ENCODE peak calls at places on chromosome 12, in four cellular contexts. G is mucosa of descending colon, H is glomerular endothelial cell, R is sciatic nerve. Y is an unnamed sample.

GRCh38 chr12:120381752-120382419 is 12.9 kb upstream of the MSI1 start:
- DNase-seq in G (no peak), H (no peak), R (no peak), Y (no peak)

GRCh38 chr12:64678248-64678647 is 68.0 kb downstream of the RASSF3 start:
- DNase-seq in G (no peak), R (no peak), H (no peak), Y (no peak)

GRCh38 chr12:100141998-100142850 is 450 bp downstream of the BLTP3B start:
- DNase-seq in G (peak; percentile 69), H (no peak), R (peak; percentile 69), Y (peak; percentile 75)

GRCh38 chr12:68943848-68944247 is 10.9 kb upstream of the CPM start:
- DNase-seq in R (no peak), H (no peak), G (no peak), Y (no peak)

GRCh38 chr12:4579305-4580097 is 17.5 kb downstream of the DYRK4 start:
- DNase-seq in R (no peak), H (no peak), G (no peak), Y (no peak)

GRCh38 chr12:116053479-116054195 is 223.9 kb downstream of the MED13L start:
- DNase-seq in H (no peak), G (no peak), R (no peak), Y (no peak)

GRCh38 chr12:111445311-111446043 is 39.8 kb downstream of the SH2B3 start:
- DNase-seq in R (peak; percentile 58), H (no peak), G (no peak), Y (peak; percentile 24)

GRCh38 chr12:47744005-47744651 is 14.6 kb downstream of the RAPGEF3 start:
- DNase-seq in R (no peak), G (peak; percentile 88), H (no peak), Y (peak; percentile 83)

GRCh38 chr12:120388711-120389431 is 19.9 kb upstream of the MSI1 start:
- DNase-seq in H (no peak), R (no peak), G (no peak), Y (no peak)

GRCh38 chr12:94204647-94205247 is 56.4 kb downstream of the PLXNC1 start:
- DNase-seq in G (no peak), R (no peak), H (no peak), Y (no peak)

GRCh38 chr12:63965936-63966602 is 121.6 kb downstream of the SRGAP1 start:
- DNase-seq in G (no peak), R (no peak), H (no peak), Y (no peak)

GRCh38 chr12:32454075-32454474 is 54.7 kb downstream of the FGD4 start:
- DNase-seq in G (no peak), H (no peak), R (no peak), Y (no peak)

GRCh38 chr12:53726342-53726741 is 910 bp downstream of the CALCOCO1 start:
- DNase-seq in H (no peak), G (no peak), R (no peak), Y (no peak)

GRCh38 chr12:48818831-48819590 is 715 bp downstream of the CACNB3 start:
- DNase-seq in H (no peak), G (peak; percentile 52), R (peak; percentile 68), Y (no peak)

GRCh38 chr12:103880299-103881142 is 39.5 kb upstream of the NT5DC3 start:
- DNase-seq in H (no peak), G (no peak), R (no peak), Y (no peak)

GRCh38 chr12:39931231-39931630 is 174.7 kb downstream of the SLC2A13 start:
- DNase-seq in H (no peak), R (no peak), G (peak; percentile 45), Y (no peak)

GRCh38 chr12:51009038-51009437 is 17.1 kb downstream of the SLC11A2 start:
- DNase-seq in R (peak; percentile 82), G (peak; percentile 43), H (no peak), Y (peak; percentile 42)

GRCh38 chr12:19129486-19130223 is at the start of gene PLEKHA5:
- DNase-seq in G (peak; percentile 86), H (no peak), R (peak; percentile 80), Y (peak; percentile 79)

GRCh38 chr12:121828306-121828705 is 24.5 kb downstream of the SETD1B start:
- DNase-seq in G (no peak), H (no peak), R (no peak), Y (no peak)

GRCh38 chr12:120625557-120626419 is 14.6 kb upstream of the CABP1 start:
- DNase-seq in R (no peak), H (no peak), G (peak; percentile 46), Y (no peak)

GRCh38 chr12:124087251-124088141 is 114.5 kb downstream of the ZNF664 start:
- DNase-seq in G (no peak), H (no peak), R (no peak), Y (no peak)